ENCODE peak calls at places on chromosome 6, in eight cellular contexts. V is fibroblast of mammary gland, U is fibroblast of lung, A is NCI-H1105 treated with DMSO at 0.1 percent for 48 hours, Z is GM23338, W is posterior cingulate gyrus, Q is HTR-8/SVneo, T is brain microvascular endothelial cell. I is an unnamed sample.

GRCh38 chr6:33901822-33902816 is 98.3 kb upstream of the MLN start:
- DNase-seq in V (no peak), U (no peak), A (no peak), Z (no peak), W (no peak), Q (no peak), T (no peak), I (no peak)

GRCh38 chr6:148435386-148435785 is 92.7 kb downstream of the SASH1 start:
- DNase-seq in V (peak), U (peak), A (no peak), Z (no peak), W (no peak), Q (peak), T (no peak), I (peak)

GRCh38 chr6:42696526-42697267 is 25.7 kb downstream of the PRPH2 start:
- DNase-seq in V (peak), U (peak), A (no peak), Z (no peak), W (no peak), Q (no peak), T (peak), I (peak)

GRCh38 chr6:159941286-159942113 is 27.4 kb upstream of the IGF2R start:
- DNase-seq in V (peak), U (peak), A (peak), Z (peak), W (no peak), Q (no peak), T (peak), I (peak)

GRCh38 chr6:68975064-68975463 is 340.0 kb downstream of the ADGRB3 start:
- DNase-seq in V (no peak), U (peak), A (peak), Z (peak), W (peak), Q (no peak), T (peak), I (no peak)

GRCh38 chr6:32796848-32797776 is 19.7 kb downstream of the HLA-DOB start:
- DNase-seq in V (peak), U (peak), A (peak), Z (peak), W (peak), Q (peak), T (peak), I (peak)

GRCh38 chr6:32298632-32299336 is 72.9 kb downstream of the TSBP1 start:
- DNase-seq in V (peak), U (peak), A (no peak), Z (no peak), W (no peak), Q (no peak), T (no peak), I (peak)

GRCh38 chr6:134422426-134423231 is 104.7 kb upstream of the SGK1 start:
- DNase-seq in V (peak), U (peak), A (no peak), Z (no peak), W (no peak), Q (peak), T (peak), I (peak)

GRCh38 chr6:115891704-115892225 is 168.9 kb downstream of the FRK start:
- DNase-seq in V (no peak), U (no peak), A (no peak), Z (no peak), W (no peak), Q (no peak), T (no peak), I (no peak)

GRCh38 chr6:112475083-112475482 is 128.0 kb downstream of the RFPL4B start:
- DNase-seq in V (peak), U (peak), A (no peak), Z (no peak), W (no peak), Q (no peak), T (peak), I (peak)

GRCh38 chr6:113526553-113526952 is 330.6 kb upstream of the MARCKS start:
- DNase-seq in V (peak), U (no peak), A (no peak), Z (no peak), W (no peak), Q (no peak), T (no peak), I (no peak)

GRCh38 chr6:137217801-137218472 is 1.2 kb downstream of the IFNGR1 start:
- DNase-seq in V (peak), U (peak), A (peak), Z (no peak), W (no peak), Q (no peak), T (no peak), I (peak)